ENCODE peak calls at places on chromosomes 12 and 14, in nine cellular contexts. C is HCT116, T is GM12878, J is breast epithelium, R is transverse colon, D is stomach, K is sigmoid colon, A is HepG2, U is esophagus muscularis mucosa. M is an unnamed sample.

GRCh38 chr12:12331244-12331771 is 18.7 kb downstream of the MANSC1 start:
- DNase-seq in C (no peak), T (no peak), J (no peak), R (no peak), D (no peak), K (no peak), A (no peak), U (no peak), M (no peak)

GRCh38 chr14:66432334-66432733 is 53.8 kb upstream of the CCDC196 start:
- DNase-seq in C (no peak), T (no peak), J (no peak), R (no peak), D (no peak), K (no peak), A (no peak), U (no peak), M (no peak)

GRCh38 chr12:53174881-53175491 is 5.5 kb upstream of the ZNF740 start:
- DNase-seq in C (no peak), T (no peak), J (no peak), R (no peak), D (no peak), K (no peak), A (peak; percentile 94), U (no peak), M (peak; percentile 73)

GRCh38 chr12:123983822-123984485 is 10.9 kb downstream of the ZNF664 start:
- DNase-seq in C (peak; percentile 60), T (no peak), J (no peak), R (peak; percentile 40), D (peak; percentile 41), K (no peak), A (peak; percentile 74), U (no peak), M (peak; percentile 27)

GRCh38 chr12:85468356-85469157 is 188.5 kb downstream of the ALX1 start:
- DNase-seq in C (peak; percentile 36), T (peak; percentile 23), J (peak; percentile 20), R (peak; percentile 45), D (peak; percentile 27), K (no peak), A (peak; percentile 25), U (no peak), M (peak; percentile 9)

GRCh38 chr12:53065470-53065869 is 13.7 kb downstream of the SPRYD3 start:
- DNase-seq in C (no peak), T (no peak), J (no peak), R (no peak), D (no peak), K (peak; percentile 71), A (no peak), U (no peak), M (no peak)

GRCh38 chr12:76417116-76417515 is 68.9 kb upstream of the BBS10 start:
- DNase-seq in C (no peak), T (no peak), J (no peak), R (no peak), D (no peak), K (no peak), A (no peak), U (no peak), M (no peak)

GRCh38 chr14:33435911-33436310 is 497.2 kb downstream of the NPAS3 start:
- DNase-seq in C (no peak), T (no peak), J (no peak), R (no peak), D (no peak), K (no peak), A (no peak), U (no peak), M (no peak)

GRCh38 chr12:67422081-67422480 is 152.9 kb downstream of the CAND1 start:
- DNase-seq in C (no peak), T (no peak), J (no peak), R (no peak), D (no peak), K (no peak), A (no peak), U (no peak), M (no peak)

GRCh38 chr14:21894003-21894897 is 220.6 kb upstream of the OR4E1 start:
- DNase-seq in C (no peak), T (no peak), J (no peak), R (no peak), D (peak; percentile 38), K (no peak), A (no peak), U (no peak), M (no peak)

GRCh38 chr12:28222959-28223662 is 32.9 kb downstream of the CCDC91 start:
- DNase-seq in C (no peak), T (no peak), J (no peak), R (no peak), D (no peak), K (no peak), A (no peak), U (no peak), M (no peak)

GRCh38 chr12:54294152-54294913 is 6.5 kb downstream of the NFE2 start:
- DNase-seq in C (no peak), T (no peak), J (no peak), R (peak; percentile 75), D (peak; percentile 68), K (no peak), A (peak; percentile 89), U (no peak), M (no peak)

GRCh38 chr14:84129028-84129427 is 1400.9 kb upstream of the FLRT2 start:
- DNase-seq in C (no peak), T (no peak), J (no peak), R (no peak), D (no peak), K (no peak), A (no peak), U (no peak), M (no peak)

GRCh38 chr12:130196827-130197226 is 34.6 kb downstream of the FZD10 start:
- DNase-seq in C (no peak), T (no peak), J (no peak), R (no peak), D (peak; percentile 19), K (no peak), A (no peak), U (no peak), M (no peak)
- TF ChIP-seq POLR2A in C (no peak), T (no peak), J (no peak), R (no peak), D (no peak), K (no peak), A (no peak), U (no peak), M (no peak)

GRCh38 chr14:103916636-103917262 is 11.5 kb upstream of the TDRD9 start:
- DNase-seq in C (no peak), T (no peak), J (no peak), R (no peak), D (no peak), K (peak; percentile 59), A (no peak), U (no peak), M (no peak)

GRCh38 chr14:103925316-103925715 is 2.9 kb upstream of the TDRD9 start:
- DNase-seq in C (no peak), T (no peak), J (no peak), R (no peak), D (no peak), K (no peak), A (no peak), U (no peak), M (no peak)

GRCh38 chr14:103923863-103924262 is 4.4 kb upstream of the TDRD9 start:
- DNase-seq in C (no peak), T (no peak), J (no peak), R (no peak), D (no peak), K (no peak), A (no peak), U (no peak), M (no peak)

GRCh38 chr14:103915616-103916015 is 12.6 kb upstream of the TDRD9 start:
- DNase-seq in C (no peak), T (no peak), J (no peak), R (no peak), D (no peak), K (peak; percentile 41), A (no peak), U (no peak), M (no peak)

DNA sequence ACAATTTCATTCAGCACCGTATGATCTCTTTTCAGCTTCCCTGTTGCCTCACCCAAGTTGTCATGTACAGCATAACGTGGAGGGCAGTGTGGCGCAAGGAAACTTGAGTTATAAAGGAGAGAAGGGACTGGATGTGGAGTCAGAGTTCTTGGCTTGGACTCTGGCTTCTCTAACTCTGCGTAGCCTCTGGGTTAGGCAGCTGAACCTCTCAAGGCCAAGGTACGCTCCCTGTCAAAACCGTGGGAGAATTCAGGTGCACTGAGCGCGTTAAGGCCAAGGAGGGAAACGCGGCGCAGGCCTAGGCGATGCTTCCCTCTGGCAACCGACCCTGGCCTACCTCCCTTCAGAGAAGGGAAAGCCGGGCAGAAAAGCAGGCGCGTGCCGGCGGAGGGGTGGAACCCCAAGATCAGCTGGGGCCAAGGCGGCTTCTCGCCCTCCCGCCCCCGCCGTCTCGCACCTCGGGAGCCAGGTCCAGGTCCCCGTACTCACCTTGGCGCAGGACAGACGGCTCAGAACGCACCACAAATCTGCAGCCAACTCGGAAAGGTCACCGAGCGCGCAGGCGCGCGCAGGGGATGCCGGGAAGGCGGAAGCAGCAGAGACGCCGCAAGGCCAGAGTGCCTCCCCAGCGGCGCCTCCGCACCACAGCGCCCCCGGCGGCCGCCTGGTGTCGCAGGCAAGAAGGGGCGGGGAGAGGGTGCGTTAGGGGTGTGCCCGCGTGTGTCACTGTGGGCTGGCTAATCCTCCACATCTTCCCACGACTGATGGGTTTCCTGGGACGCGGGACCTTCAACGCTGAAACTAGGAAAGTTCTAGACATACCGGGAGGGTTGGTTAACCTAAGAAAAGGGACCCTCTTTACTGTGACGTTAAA is 7.0 kb upstream of the TDRD9 start:
- DNase-seq in C (peak; percentile 86), T (peak; percentile 71), J (peak; percentile 85), R (peak; percentile 94), D (peak; percentile 93), K (peak; percentile 94), A (peak; percentile 83), U (peak; percentile 96), M (peak; percentile 86)
- TF ChIP-seq POLR2AphosphoS5 in C (peak; percentile 97), T (peak; percentile 88), J (peak; percentile 64), R (peak; percentile 86), D (peak; percentile 89), K (peak; percentile 87), A (peak; percentile 94), U (peak; percentile 89), M (peak; percentile 99)

DNA sequence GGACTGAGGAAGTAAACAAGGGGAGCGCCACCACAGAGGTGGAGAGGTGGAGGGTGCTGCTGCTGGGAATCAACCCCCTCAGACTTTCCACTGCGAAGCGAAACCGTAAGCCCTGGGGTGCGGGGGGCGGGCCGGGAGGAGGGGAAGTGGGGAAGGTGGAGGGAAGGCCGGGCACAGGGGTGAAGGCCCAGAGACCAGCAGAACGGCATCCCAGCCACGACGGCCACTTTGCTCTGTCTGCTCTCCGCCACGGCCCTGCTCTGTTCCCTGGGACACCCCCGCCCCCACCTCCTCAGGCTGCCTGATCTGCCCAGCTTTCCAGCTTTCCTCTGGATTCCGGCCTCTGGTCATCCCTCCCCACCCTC is at the start of gene LAG3:
- DNase-seq in C (no peak), T (no peak), J (no peak), R (peak; percentile 38), D (no peak), K (no peak), A (no peak), U (no peak), M (no peak)
- H3K27ac ChIP-seq in C (peak within 1 kb of the TSS; percentile 40), T (peak within 1 kb of the TSS; percentile 38), J (peak within 1 kb of the TSS; percentile 60), R (peak within 1 kb of the TSS; percentile 64), D (no peak within 1 kb of the TSS), K (peak within 1 kb of the TSS; percentile 96), A (no peak within 1 kb of the TSS), U (peak within 1 kb of the TSS; percentile 97), M (peak within 1 kb of the TSS; percentile 34)

DNA sequence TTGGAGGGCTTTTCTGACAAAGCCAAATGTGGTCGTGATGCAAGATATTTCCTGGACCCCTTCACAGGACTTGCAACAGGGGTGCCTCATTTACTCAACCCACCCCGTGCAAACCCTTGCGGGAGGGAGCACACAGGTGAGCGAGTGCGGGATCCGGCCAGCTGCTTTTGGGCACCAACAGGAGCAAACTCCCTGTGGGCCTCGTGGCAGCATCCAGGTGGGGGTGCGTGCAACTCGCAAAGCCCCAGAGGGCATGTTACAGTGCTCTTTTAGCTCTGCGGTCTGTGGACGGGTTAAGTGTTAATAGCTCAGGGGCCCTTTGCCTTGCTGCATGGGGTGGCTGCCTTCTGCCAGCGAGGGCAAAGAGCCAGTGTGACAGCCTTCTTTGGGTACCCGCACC is 707.6 kb upstream of the MDGA2 start:
- DNase-seq in C (no peak), T (no peak), J (no peak), R (no peak), D (no peak), K (no peak), A (no peak), U (no peak), M (no peak)
- TF ChIP-seq POLR2A in C (no peak), T (no peak), J (no peak), R (no peak), D (no peak), K (no peak), A (no peak), U (no peak), M (no peak)